ENCODE peak calls at places on chromosome 1, in ten cellular contexts. V, P, S, Q, G, U, T, N, M and F are unnamed samples.
A peak's percentile ranks its signal among the peaks of the same experiment; 100 is the strongest.

GRCh38 chr1:108962681-108963051 is 618 bp downstream of the CLCC1 start:
- DNase-seq in V (peak; percentile 85), Q (peak; percentile 76), U (peak; percentile 26), G (no peak), N (no peak), S (peak; percentile 68), T (no peak), M (no peak), P (peak; percentile 68), F (peak; percentile 43)

GRCh38 chr1:228544021-228544850 is 57.1 kb downstream of the RNF187 start:
- DNase-seq in T (no peak), V (peak; percentile 22), U (no peak), P (no peak), M (no peak), Q (no peak), N (peak; percentile 18), S (peak; percentile 32), G (no peak), F (peak; percentile 70)

GRCh38 chr1:14415396-14415795 is 183.1 kb upstream of the KAZN start:
- DNase-seq in G (peak; percentile 69), N (no peak), P (no peak), V (no peak), U (no peak), Q (peak; percentile 44), T (no peak), M (no peak), S (no peak), F (no peak)

GRCh38 chr1:64090436-64090835 is 113.0 kb upstream of the UBE2U start:
- DNase-seq in N (no peak), Q (no peak), G (no peak), U (no peak), S (no peak), V (no peak), M (peak; percentile 41), P (no peak), T (no peak), F (no peak)

GRCh38 chr1:148362141-148362929 is 120.8 kb downstream of the PPIAL4G start:
- DNase-seq in G (peak; percentile 77), T (no peak), S (no peak), Q (no peak), N (peak; percentile 86), V (no peak), M (no peak), U (no peak), P (peak; percentile 83), F (no peak)

GRCh38 chr1:21620461-21620860 is 48.7 kb downstream of the RAP1GAP start:
- DNase-seq in Q (no peak), S (no peak), N (no peak), M (no peak), P (no peak), U (no peak), G (no peak), V (no peak), T (no peak), F (no peak)

GRCh38 chr1:156245451-156246232 is 2.2 kb downstream of the PAQR6 start:
- DNase-seq in N (no peak), G (peak; percentile 54), P (peak; percentile 33), T (no peak), M (peak; percentile 31), Q (no peak), S (peak; percentile 68), V (peak; percentile 84), U (no peak), F (no peak)

GRCh38 chr1:11472284-11472683 is 6.7 kb upstream of the DISP3 start:
- DNase-seq in S (no peak), U (no peak), G (no peak), N (no peak), P (no peak), M (no peak), V (no peak), Q (no peak), T (no peak), F (no peak)

GRCh38 chr1:231093158-231093922 is 53.3 kb upstream of the FAM89A start:
- DNase-seq in G (no peak), N (no peak), Q (peak; percentile 24), T (no peak), P (no peak), S (no peak), V (no peak), M (peak; percentile 62), U (no peak), F (no peak)

GRCh38 chr1:118340928-118341905 is 156.2 kb upstream of the SPAG17 start:
- DNase-seq in N (no peak), P (no peak), S (no peak), G (no peak), Q (no peak), M (no peak), U (no peak), V (no peak), T (no peak), F (no peak)

GRCh38 chr1:43563779-43564616 is 33.3 kb downstream of the PTPRF start:
- DNase-seq in Q (no peak), V (no peak), S (no peak), T (no peak), M (no peak), N (no peak), P (no peak), G (no peak), U (peak; percentile 82), F (no peak)

GRCh38 chr1:209207126-209207700 is 376.3 kb upstream of the CAMK1G start:
- DNase-seq in T (no peak), V (no peak), N (no peak), Q (no peak), M (no peak), P (no peak), G (no peak), S (no peak), U (no peak), F (no peak)

GRCh38 chr1:205452906-205453305 is 2.9 kb downstream of the BLACAT1 start:
- DNase-seq in U (no peak), G (no peak), T (no peak), N (no peak), S (no peak), P (no peak), M (no peak), V (no peak), Q (peak; percentile 30), F (no peak)

GRCh38 chr1:205450448-205450847 is 5.4 kb downstream of the BLACAT1 start:
- DNase-seq in M (no peak), N (peak; percentile 41), P (no peak), V (no peak), Q (peak; percentile 57), U (no peak), S (no peak), G (peak; percentile 62), T (no peak), F (no peak)

GRCh38 chr1:205451202-205451601 is 4.6 kb downstream of the BLACAT1 start:
- DNase-seq in Q (no peak), U (no peak), M (no peak), G (peak; percentile 61), T (no peak), P (no peak), N (no peak), V (no peak), S (no peak), F (no peak)

GRCh38 chr1:205452364-205452763 is 3.5 kb downstream of the BLACAT1 start:
- DNase-seq in Q (no peak), U (no peak), M (no peak), V (no peak), S (no peak), T (no peak), G (no peak), N (no peak), P (no peak), F (no peak)

GRCh38 chr1:205451759-205452164 is 4.1 kb downstream of the BLACAT1 start:
- DNase-seq in T (no peak), N (no peak), G (peak; percentile 69), V (no peak), S (no peak), Q (no peak), U (no peak), M (no peak), P (no peak), F (no peak)
- H3K4me1 ChIP-seq in T (peaks cover 13% of the 10 kb centered on the region), N (peaks cover 82% of the 10 kb centered on the region), G (peaks cover 76% of the 10 kb centered on the region), V (peaks cover 17% of the 10 kb centered on the region), S (peaks cover 34% of the 10 kb centered on the region), Q (peaks cover 47% of the 10 kb centered on the region), U (peaks cover 8% of the 10 kb centered on the region), M (no peaks in the 10 kb centered on the region), P (peaks cover 25% of the 10 kb centered on the region), F (peaks cover 16% of the 10 kb centered on the region)

GRCh38 chr1:27885620-27886352 is 13.4 kb downstream of the THEMIS2 start:
- DNase-seq in P (no peak), M (no peak), T (no peak), G (no peak), Q (no peak), V (peak; percentile 72), S (no peak), N (no peak), U (no peak), F (peak; percentile 27)
- TF ChIP-seq POLR2AphosphoS5 in P (no peak), M (no peak), T (no peak), G (no peak), Q (no peak), V (peak; percentile 57), S (no peak), N (no peak), U (no peak), F (no peak)

DNA sequence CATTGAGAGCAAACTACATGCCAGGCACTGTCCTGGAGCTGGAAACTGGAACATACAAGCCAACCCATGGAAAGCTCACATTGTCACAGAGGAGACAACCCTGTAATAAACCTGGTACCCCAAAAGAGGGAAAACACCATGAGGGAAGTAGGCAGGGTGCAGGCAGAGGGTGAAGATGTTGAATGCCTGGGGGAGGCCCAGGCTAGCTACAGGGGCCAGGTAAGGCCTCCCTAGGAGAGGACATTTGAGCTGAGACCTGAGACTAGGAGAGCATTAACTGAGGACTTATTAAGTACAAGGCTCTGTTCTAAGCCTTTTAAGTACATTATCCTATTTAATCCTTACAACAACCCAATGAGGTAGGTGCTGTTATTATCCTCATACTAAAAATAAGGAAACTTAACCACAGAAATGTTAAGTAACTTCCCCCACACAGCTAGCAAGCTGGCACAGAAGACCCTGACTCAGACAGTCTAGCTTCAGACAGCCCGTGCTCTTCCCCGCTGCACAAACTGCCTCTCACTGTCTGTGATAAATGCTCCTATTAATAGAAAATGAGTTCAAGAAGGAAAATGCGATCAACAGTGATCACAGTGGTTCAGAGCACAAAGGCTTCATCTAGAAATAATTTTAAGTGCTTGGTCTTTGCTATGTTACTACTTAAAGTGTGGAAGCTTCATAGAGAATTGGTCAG is 41.8 kb downstream of the ZNF281 start:
- DNase-seq in V (no peak), U (no peak), N (no peak), T (no peak), S (no peak), M (no peak), P (no peak), Q (no peak), G (no peak), F (no peak)
- H3K4me1 ChIP-seq in V (peaks cover 9% of the 10 kb centered on the region), U (no peaks in the 10 kb centered on the region), N (peaks cover 25% of the 10 kb centered on the region), T (peaks cover 28% of the 10 kb centered on the region), S (no peaks in the 10 kb centered on the region), M (peaks cover 13% of the 10 kb centered on the region), P (no peaks in the 10 kb centered on the region), Q (no peaks in the 10 kb centered on the region), G (peaks cover 25% of the 10 kb centered on the region), F (no peaks in the 10 kb centered on the region)

GRCh38 chr1:178536844-178537371 is 24.0 kb downstream of the TEX35 start:
- DNase-seq in P (peak; percentile 77), M (no peak), G (no peak), N (peak; percentile 93), U (no peak), S (peak; percentile 55), Q (no peak), T (peak; percentile 91), V (peak; percentile 42), F (peak; percentile 25)
- TF ChIP-seq POLR2AphosphoS5 in P (no peak), M (no peak), G (no peak), N (peak; percentile 53), U (no peak), S (no peak), Q (no peak), T (peak; percentile 31), V (no peak), F (peak; percentile 41)

GRCh38 chr1:59081795-59082194 is 215.1 kb upstream of the FGGY start:
- DNase-seq in Q (no peak), T (no peak), G (no peak), V (no peak), N (no peak), M (no peak), S (no peak), P (no peak), U (no peak), F (no peak)
- H3K4me1 ChIP-seq in Q (peaks cover 2% of the 10 kb centered on the region), T (no peaks in the 10 kb centered on the region), G (peaks cover 24% of the 10 kb centered on the region), V (no peaks in the 10 kb centered on the region), N (no peaks in the 10 kb centered on the region), M (peaks cover 23% of the 10 kb centered on the region), S (peaks cover 22% of the 10 kb centered on the region), P (no peaks in the 10 kb centered on the region), U (no peaks in the 10 kb centered on the region), F (no peaks in the 10 kb centered on the region)